ENCODE peak calls at places on chromosome 18, in nine cellular contexts. J is IMR-90, L is OCI-LY7, S is psoas muscle, F is breast epithelium, I is heart right ventricle, T is PC-3, W is upper lobe of right lung, G is fibroblast of lung. N is an unnamed sample. For H3K4me1, the result is how much of the 10 kb centered on the place peaks cover.

GRCh38 chr18:11518788-11519685 is 90.4 kb upstream of the SLC35G4 start:
- DNase-seq in J (peak), L (peak), S (no peak), F (no peak), I (peak), T (peak), W (no peak), G (peak), N (peak)

GRCh38 chr18:32470136-32470712 is 458 bp downstream of the GAREM1 start:
- DNase-seq in J (peak), L (peak), S (peak), F (peak), I (peak), T (no peak), W (peak), G (peak), N (peak)

GRCh38 chr18:51196811-51197660 is 445 bp downstream of the MEX3C start:
- DNase-seq in J (peak), L (peak), S (no peak), F (peak), I (peak), T (no peak), W (peak), G (peak), N (peak)

GRCh38 chr18:27202771-27203170 is 17.7 kb upstream of the CHST9 start:
- DNase-seq in J (no peak), L (no peak), S (no peak), F (no peak), I (no peak), T (no peak), W (no peak), G (peak), N (no peak)

GRCh38 chr18:21901423-21901822 is 160.8 kb downstream of the MIB1 start:
- DNase-seq in J (no peak), L (no peak), S (no peak), F (no peak), I (no peak), T (no peak), W (no peak), G (no peak), N (no peak)

GRCh38 chr18:36158261-36158867 is 28.7 kb downstream of the ELP2 start:
- DNase-seq in J (peak), L (no peak), S (no peak), F (no peak), I (no peak), T (no peak), W (no peak), G (peak), N (no peak)

GRCh38 chr18:3074094-3074493 is 61.1 kb upstream of the LPIN2 start:
- DNase-seq in J (no peak), L (no peak), S (no peak), F (no peak), I (no peak), T (no peak), W (no peak), G (no peak), N (no peak)

GRCh38 chr18:24631238-24632025 is 171.0 kb downstream of the HRH4 start:
- DNase-seq in J (peak), L (no peak), S (no peak), F (no peak), I (peak), T (no peak), W (no peak), G (peak), N (no peak)

GRCh38 chr18:4172491-4172890 is 282.6 kb downstream of the DLGAP1 start:
- DNase-seq in J (no peak), L (no peak), S (no peak), F (no peak), I (no peak), T (no peak), W (no peak), G (no peak), N (no peak)

GRCh38 chr18:10851824-10852225 is 297.5 kb downstream of the PIEZO2 start:
- DNase-seq in J (peak), L (peak), S (no peak), F (no peak), I (no peak), T (peak), W (no peak), G (peak), N (peak)

GRCh38 chr18:12251311-12251710 is 2.9 kb upstream of the CIDEA start:
- DNase-seq in J (no peak), L (no peak), S (no peak), F (no peak), I (no peak), T (no peak), W (no peak), G (no peak), N (no peak)

GRCh38 chr18:63994783-63995399 is 25.0 kb downstream of the SERPINB8 start:
- DNase-seq in J (peak), L (peak), S (no peak), F (peak), I (peak), T (peak), W (no peak), G (peak), N (peak)

GRCh38 chr18:3458952-3459853 is 9.2 kb downstream of the TGIF1 start:
- DNase-seq in J (peak), L (no peak), S (no peak), F (no peak), I (no peak), T (peak), W (no peak), G (peak), N (peak)

GRCh38 chr18:34647251-34647650 is 62.8 kb upstream of the DTNA start:
- DNase-seq in J (no peak), L (peak), S (no peak), F (no peak), I (no peak), T (no peak), W (no peak), G (no peak), N (no peak)

GRCh38 chr18:23515911-23516546 is 12.7 kb downstream of the RMC1 start:
- DNase-seq in J (peak), L (peak), S (peak), F (peak), I (peak), T (peak), W (peak), G (peak), N (peak)
- TF ChIP-seq CTCF in J (peak), L (peak), S (peak), F (peak), I (peak), T (peak), W (peak), G (peak), N (peak)

GRCh38 chr18:13465126-13465446 is 246.5 kb downstream of the LDLRAD4 start:
- DNase-seq in J (no peak), L (no peak), S (no peak), F (no peak), I (no peak), T (no peak), W (no peak), G (no peak), N (no peak)
- H3K27ac ChIP-seq in J (no peak), L (peak), S (peak), F (peak), I (peak), T (no peak), W (peak), G (no peak), N (no peak)

GRCh38 chr18:48810805-48811204 is 140.0 kb downstream of the SMAD7 start:
- DNase-seq in J (peak), L (no peak), S (no peak), F (no peak), I (no peak), T (no peak), W (no peak), G (no peak), N (no peak)
- H3K4me1 ChIP-seq in J (under half), L (half or more), S (under half), F (under half), I (under half), T (under half), W (under half), G (under half), N (under half)

DNA sequence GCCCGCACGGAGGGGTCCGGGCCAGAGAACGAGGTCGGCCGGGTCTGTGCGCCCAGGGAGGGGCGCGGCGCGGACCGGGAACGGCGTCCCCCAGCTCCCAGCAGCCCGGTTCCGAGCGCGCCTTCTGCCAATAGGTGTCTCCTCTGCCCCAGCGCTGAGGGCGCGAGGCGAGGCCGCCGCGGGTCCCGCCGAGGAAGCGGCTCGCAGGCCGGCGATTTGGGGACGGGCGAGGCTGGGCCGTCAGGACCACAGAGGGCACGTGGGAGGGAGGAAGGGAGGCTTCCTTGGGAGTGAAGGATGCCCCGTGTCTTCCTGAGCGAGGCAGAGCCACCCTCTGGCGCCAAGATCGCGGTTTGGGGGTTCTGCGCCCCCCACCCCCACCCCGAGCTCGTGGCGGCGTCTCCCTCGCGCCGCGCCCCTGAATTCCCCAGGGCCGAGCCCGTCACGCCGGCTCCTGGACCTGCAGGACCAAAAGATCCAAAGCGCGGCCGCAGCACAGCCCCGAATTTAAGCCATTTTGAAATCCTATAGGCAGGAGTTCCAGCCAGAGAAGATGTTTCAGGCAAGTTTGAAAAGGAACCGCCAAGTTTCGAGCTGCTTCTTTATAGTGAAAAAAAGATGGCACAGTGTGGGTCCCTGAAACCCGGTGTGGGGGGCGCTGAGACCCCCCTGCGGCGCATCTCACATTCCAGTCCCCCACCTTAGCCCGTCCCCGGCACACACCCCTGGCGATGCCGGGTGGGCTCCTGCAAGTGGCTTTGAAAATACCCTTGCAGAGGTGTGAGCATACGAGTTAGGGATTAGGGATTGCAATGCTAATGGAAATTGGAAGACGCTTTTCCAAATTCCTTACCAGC is 929 bp downstream of the NFATC1 start:
- DNase-seq in J (peak), L (peak), S (peak), F (no peak), I (peak), T (peak), W (peak), G (peak), N (peak)
- TF ChIP-seq CTCF in J (peak), L (no peak), S (peak), F (no peak), I (peak), T (no peak), W (no peak), G (no peak), N (no peak)

GRCh38 chr18:189254-189653 is 30.9 kb downstream of the USP14 start:
- DNase-seq in J (no peak), L (no peak), S (no peak), F (no peak), I (no peak), T (no peak), W (no peak), G (no peak), N (no peak)
- H3K27ac ChIP-seq in J (no peak), L (no peak), S (no peak), F (no peak), I (no peak), T (no peak), W (no peak), G (no peak), N (no peak)

GRCh38 chr18:23238152-23238531 is 102.9 kb downstream of the CABLES1 start:
- DNase-seq in J (peak), L (no peak), S (no peak), F (peak), I (peak), T (no peak), W (no peak), G (peak), N (no peak)
- H3K4me1 ChIP-seq in J (under half), L (half or more), S (under half), F (under half), I (under half), T (under half), W (under half), G (under half), N (under half)

GRCh38 chr18:75208055-75208835 is 694 bp downstream of the PTGR3 start:
- DNase-seq in J (peak), L (peak), S (peak), F (peak), I (peak), T (peak), W (peak), G (peak), N (peak)
- TF ChIP-seq CTCF in J (no peak), L (no peak), S (peak), F (no peak), I (no peak), T (no peak), W (no peak), G (no peak), N (no peak)